ENCODE peak calls at places on chromosome 4, in five cellular contexts. One of them, this sample, is unnamed.

GRCh38 chr4:79653871-79654270 is 245.8 kb upstream of the GK2 start:
- DNase-seq in astrocyte of the cerebellum: peak
- DNase-seq in NAMALWA: no peak
- DNase-seq in SIG-M5: no peak
- DNase-seq in brain microvascular endothelial cell: peak
- DNase-seq in this sample: no peak

GRCh38 chr4:15547392-15547791 is 77.7 kb downstream of the CC2D2A start:
- DNase-seq in astrocyte of the cerebellum: no peak
- DNase-seq in SIG-M5: no peak
- DNase-seq in brain microvascular endothelial cell: no peak
- DNase-seq in NAMALWA: no peak
- DNase-seq in this sample: no peak

GRCh38 chr4:148044889-148045352 is 313.0 kb downstream of the ARHGAP10 start:
- DNase-seq in NAMALWA: peak
- DNase-seq in brain microvascular endothelial cell: no peak
- DNase-seq in astrocyte of the cerebellum: no peak
- DNase-seq in SIG-M5: no peak
- DNase-seq in this sample: no peak

GRCh38 chr4:6302869-6303268 is 33.2 kb downstream of the WFS1 start:
- DNase-seq in SIG-M5: no peak
- DNase-seq in astrocyte of the cerebellum: no peak
- DNase-seq in brain microvascular endothelial cell: no peak
- DNase-seq in NAMALWA: no peak
- DNase-seq in this sample: no peak

GRCh38 chr4:184856277-184856609 is 30.5 kb upstream of the ACSL1 start:
- DNase-seq in SIG-M5: peak
- DNase-seq in brain microvascular endothelial cell: no peak
- DNase-seq in NAMALWA: no peak
- DNase-seq in astrocyte of the cerebellum: no peak
- DNase-seq in this sample: no peak

GRCh38 chr4:154838694-154839093 is 57.6 kb downstream of the RBM46 start:
- DNase-seq in brain microvascular endothelial cell: no peak
- DNase-seq in SIG-M5: no peak
- DNase-seq in NAMALWA: no peak
- DNase-seq in astrocyte of the cerebellum: no peak
- DNase-seq in this sample: no peak

GRCh38 chr4:60805500-60806313 is 394.4 kb upstream of the ADGRL3 start:
- DNase-seq in NAMALWA: peak
- DNase-seq in SIG-M5: no peak
- DNase-seq in brain microvascular endothelial cell: peak
- DNase-seq in astrocyte of the cerebellum: peak
- DNase-seq in this sample: no peak

GRCh38 chr4:176534566-176534965 is 214.8 kb downstream of the SPCS3 start:
- DNase-seq in astrocyte of the cerebellum: peak
- DNase-seq in NAMALWA: no peak
- DNase-seq in brain microvascular endothelial cell: peak
- DNase-seq in SIG-M5: no peak
- DNase-seq in this sample: peak

This sample was measured in kidney epithelial cell.